ENCODE peak calls at places on chromosomes 12 and 14, in eight cellular contexts. X, T, S, N, I, C, R and Z are unnamed samples.

GRCh38 chr12:49636574-49636973 is 13.2 kb downstream of the PRPF40B start:
- DNase-seq in X (no peak), S (no peak), T (no peak), I (no peak), C (no peak), N (no peak), R (no peak), Z (no peak)

GRCh38 chr14:22433059-22433458 is 156.0 kb downstream of the DAD1 start:
- DNase-seq in X (no peak), C (no peak), N (no peak), T (no peak), R (no peak), I (no peak), S (no peak), Z (no peak)

GRCh38 chr14:68507544-68508081 is 285.3 kb downstream of the ZFP36L1 start:
- DNase-seq in X (no peak), C (no peak), I (no peak), T (no peak), N (no peak), R (no peak), S (no peak), Z (no peak)

GRCh38 chr14:34699873-34700621 is 14.3 kb downstream of the CFL2 start:
- DNase-seq in N (no peak), C (no peak), T (peak), X (peak), I (peak), R (peak), S (peak), Z (no peak)

GRCh38 chr12:31658743-31659086 is 773 bp upstream of the ETFBKMT start:
- DNase-seq in X (no peak), C (no peak), T (no peak), I (no peak), R (peak), N (no peak), S (no peak), Z (no peak)

GRCh38 chr12:118060301-118061010 is 523 bp downstream of the WSB2 start:
- DNase-seq in T (no peak), C (peak), R (no peak), I (no peak), N (peak), S (peak), X (no peak), Z (no peak)

GRCh38 chr12:80837342-80837978 is 100.3 kb downstream of the LIN7A start:
- DNase-seq in I (peak), S (peak), N (no peak), X (peak), R (peak), C (no peak), T (peak), Z (no peak)

GRCh38 chr14:93317836-93318807 is 14.7 kb downstream of the BTBD7 start:
- DNase-seq in X (no peak), C (no peak), S (peak), N (peak), I (no peak), T (peak), R (no peak), Z (no peak)

GRCh38 chr14:66432334-66432733 is 53.8 kb upstream of the CCDC196 start:
- DNase-seq in N (no peak), R (no peak), C (no peak), X (no peak), S (no peak), T (no peak), I (no peak), Z (no peak)

GRCh38 chr14:90140298-90140955 is 78.6 kb downstream of the KCNK13 start:
- DNase-seq in S (no peak), N (no peak), T (peak), C (no peak), R (no peak), I (no peak), X (no peak), Z (no peak)

GRCh38 chr12:31507966-31508365 is 83.0 kb downstream of the DENND5B start:
- DNase-seq in R (no peak), C (no peak), T (peak), I (no peak), S (no peak), X (no peak), N (no peak), Z (no peak)

GRCh38 chr12:4719821-4720636 is at the start of gene GALNT8:
- DNase-seq in C (peak), I (no peak), X (no peak), S (no peak), T (no peak), N (no peak), R (no peak), Z (no peak)

GRCh38 chr12:49776858-49777257 is 35.5 kb downstream of the TMBIM6 start:
- DNase-seq in C (no peak), T (no peak), R (no peak), S (no peak), N (no peak), I (no peak), X (no peak), Z (no peak)

GRCh38 chr12:57325395-57325794 is 74.4 kb upstream of the STAC3 start:
- DNase-seq in I (no peak), C (no peak), S (no peak), X (no peak), N (peak), T (no peak), R (no peak), Z (no peak)

GRCh38 chr14:100030441-100031153 is 34.6 kb upstream of the EVL start:
- DNase-seq in R (no peak), C (no peak), S (peak), I (no peak), N (no peak), X (no peak), T (peak), Z (no peak)

GRCh38 chr14:51533160-51533559 is 118.5 kb upstream of the FRMD6 start:
- DNase-seq in C (no peak), N (no peak), R (no peak), S (no peak), X (no peak), I (no peak), T (peak), Z (no peak)

GRCh38 chr14:54200726-54201125 is 196.1 kb upstream of the CDKN3 start:
- DNase-seq in C (no peak), T (peak), X (no peak), S (no peak), I (no peak), N (no peak), R (no peak), Z (no peak)

GRCh38 chr12:3732901-3733300 is 20.0 kb downstream of the CRACR2A start:
- DNase-seq in S (no peak), I (no peak), N (no peak), C (no peak), R (no peak), T (no peak), X (no peak), Z (no peak)

GRCh38 chr14:100781952-100782351 is 44.0 kb upstream of the MEG3 start:
- DNase-seq in T (no peak), X (no peak), S (no peak), N (no peak), R (no peak), C (no peak), I (no peak), Z (no peak)

GRCh38 chr12:6827437-6827894 is 741 bp upstream of the P3H3 start:
- DNase-seq in I (peak), C (peak), R (peak), N (peak), T (peak), X (peak), S (peak), Z (no peak)

DNA sequence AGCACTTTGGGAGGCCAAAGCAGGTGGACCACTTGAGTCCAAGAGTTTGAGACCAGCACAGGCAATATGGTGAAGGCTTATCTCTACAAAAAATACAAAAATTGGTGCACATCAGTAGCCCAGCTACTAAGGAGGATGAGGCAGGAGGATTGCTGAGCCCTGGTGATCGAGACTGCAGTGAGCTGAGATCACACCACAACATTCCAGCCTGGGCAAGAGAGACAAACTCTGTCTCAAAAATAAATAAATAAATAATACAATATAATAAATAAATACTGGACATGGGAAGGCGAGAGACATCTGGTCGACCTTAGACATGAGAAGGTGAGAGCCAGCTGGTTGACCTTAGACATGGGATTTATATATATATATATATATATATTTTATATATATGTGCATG is 119.8 kb upstream of the SLC38A4 start:
- DNase-seq in C (no peak), T (no peak), I (no peak), X (no peak), R (no peak), N (no peak), S (no peak), Z (no peak)
- TF ChIP-seq RAD21 in C (no peak), T (no peak), I (no peak), X (no peak), R (no peak), N (no peak), S (no peak), Z (no peak)

GRCh38 chr12:26767116-26767515 is 65.9 kb downstream of the ITPR2 start:
- DNase-seq in I (peak), N (no peak), R (no peak), T (no peak), X (no peak), C (no peak), S (no peak), Z (no peak)
- TF ChIP-seq RAD21 in I (peak), N (no peak), R (no peak), T (no peak), X (no peak), C (peak), S (no peak), Z (peak)

GRCh38 chr12:53064613-53065415 is 14.4 kb downstream of the SPRYD3 start:
- DNase-seq in X (no peak), N (no peak), R (no peak), S (no peak), C (no peak), I (no peak), T (no peak), Z (no peak)

GRCh38 chr12:53065975-53066593 is 13.1 kb downstream of the SPRYD3 start:
- DNase-seq in N (peak), R (peak), I (peak), T (peak), S (peak), C (peak), X (peak), Z (no peak)

GRCh38 chr12:53063708-53064612 is 14.1 kb downstream of the TNS2 start:
- DNase-seq in I (no peak), C (no peak), N (no peak), S (no peak), T (peak), R (no peak), X (no peak), Z (no peak)

GRCh38 chr12:53066594-53066978 is 12.6 kb downstream of the SPRYD3 start:
- DNase-seq in N (no peak), I (no peak), C (no peak), R (no peak), S (no peak), T (no peak), X (no peak), Z (no peak)

GRCh38 chr12:53065470-53065869 is 13.7 kb downstream of the SPRYD3 start:
- DNase-seq in C (no peak), I (no peak), R (no peak), S (no peak), X (no peak), N (no peak), T (no peak), Z (no peak)
- TF ChIP-seq RAD21 in C (no peak), I (no peak), R (no peak), S (no peak), X (no peak), N (no peak), T (no peak), Z (no peak)

DNA sequence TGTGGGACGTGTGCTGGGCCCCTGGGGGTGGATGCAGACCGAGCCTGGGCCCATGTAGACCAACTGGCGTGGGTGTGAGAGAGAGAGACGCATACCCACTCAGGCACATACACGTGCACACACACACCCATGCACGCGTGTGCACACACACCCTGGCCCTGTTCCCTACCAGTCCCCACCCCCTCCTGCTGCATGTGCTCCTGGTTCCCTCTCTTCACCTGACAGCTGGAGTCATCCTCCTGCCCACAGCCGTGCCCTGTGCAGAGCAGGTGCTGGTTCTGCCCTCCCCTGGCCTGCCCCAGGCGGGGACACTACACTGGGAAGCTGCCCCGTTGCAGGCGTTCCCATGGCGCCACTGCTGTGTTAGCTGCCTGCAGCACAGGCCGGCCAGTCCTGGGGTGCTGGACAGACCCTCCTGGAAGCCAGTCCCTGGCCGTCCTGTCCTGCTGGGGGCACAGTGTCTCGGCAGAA is 18.5 kb downstream of the PACS2 start:
- DNase-seq in S (no peak), C (no peak), N (no peak), R (no peak), I (no peak), T (no peak), X (no peak), Z (no peak)
- TF ChIP-seq RAD21 in S (no peak), C (no peak), N (no peak), R (no peak), I (no peak), T (no peak), X (no peak), Z (no peak)

DNA sequence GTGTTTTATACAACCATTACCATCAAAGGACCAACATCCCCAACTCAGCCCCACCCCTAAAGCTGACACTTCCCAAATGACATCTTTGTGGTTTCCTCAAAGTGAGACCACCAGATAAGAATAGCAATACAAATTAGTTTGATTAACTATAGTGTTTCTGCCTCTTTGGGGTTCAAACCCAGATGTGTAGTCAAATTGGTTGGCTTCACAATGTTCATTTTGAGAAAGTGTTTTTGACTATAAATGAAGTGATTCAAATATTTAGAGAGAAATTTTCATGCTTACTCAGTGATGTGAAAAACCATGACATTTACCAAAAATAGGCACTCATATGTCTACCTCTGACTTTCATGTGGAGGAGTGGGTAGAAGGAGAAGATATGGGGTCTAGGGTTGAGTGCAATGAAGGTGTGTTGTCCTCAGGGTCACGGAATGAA is 218.4 kb downstream of the BCAT1 start:
- DNase-seq in T (no peak), N (no peak), I (no peak), X (no peak), C (no peak), S (no peak), R (no peak), Z (no peak)
- TF ChIP-seq RAD21 in T (no peak), N (no peak), I (no peak), X (no peak), C (no peak), S (no peak), R (no peak), Z (no peak)

GRCh38 chr14:72154645-72155378 is 222.6 kb downstream of the RGS6 start:
- DNase-seq in I (no peak), S (no peak), C (no peak), X (no peak), R (no peak), T (no peak), N (no peak), Z (no peak)
- TF ChIP-seq RAD21 in I (no peak), S (no peak), C (no peak), X (no peak), R (no peak), T (no peak), N (no peak), Z (peak)

DNA sequence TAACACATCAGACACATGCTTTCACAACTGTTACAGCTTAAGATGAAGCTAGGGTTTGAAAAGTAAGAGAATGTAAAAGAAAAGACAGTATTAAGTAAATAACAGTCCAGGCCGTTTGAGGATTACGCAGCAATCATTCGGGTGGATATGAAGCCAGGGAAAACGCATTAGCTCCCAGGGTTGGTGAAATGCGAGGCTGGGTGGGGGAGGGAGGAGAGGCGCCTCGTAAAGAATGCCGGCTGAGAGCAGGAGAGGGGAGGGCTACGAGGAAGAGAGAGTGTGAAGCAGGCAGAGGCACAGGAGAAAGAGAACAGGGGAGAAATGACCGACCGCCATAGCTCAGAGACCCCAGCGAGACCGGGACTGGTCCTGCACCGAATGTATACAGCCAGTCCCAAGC is 73.0 kb downstream of the IQSEC3 start:
- DNase-seq in R (no peak), C (no peak), T (peak), N (no peak), S (no peak), X (no peak), I (no peak), Z (no peak)
- TF ChIP-seq RAD21 in R (no peak), C (no peak), T (no peak), N (no peak), S (no peak), X (no peak), I (no peak), Z (no peak)

GRCh38 chr12:23141335-23141734 is 516.4 kb downstream of the ETNK1 start:
- DNase-seq in N (no peak), C (no peak), I (no peak), S (no peak), X (no peak), T (no peak), R (no peak), Z (no peak)

GRCh38 chr12:23139026-23139425 is 514.1 kb downstream of the ETNK1 start:
- DNase-seq in I (no peak), R (no peak), S (no peak), N (no peak), C (no peak), T (no peak), X (no peak), Z (no peak)

DNA sequence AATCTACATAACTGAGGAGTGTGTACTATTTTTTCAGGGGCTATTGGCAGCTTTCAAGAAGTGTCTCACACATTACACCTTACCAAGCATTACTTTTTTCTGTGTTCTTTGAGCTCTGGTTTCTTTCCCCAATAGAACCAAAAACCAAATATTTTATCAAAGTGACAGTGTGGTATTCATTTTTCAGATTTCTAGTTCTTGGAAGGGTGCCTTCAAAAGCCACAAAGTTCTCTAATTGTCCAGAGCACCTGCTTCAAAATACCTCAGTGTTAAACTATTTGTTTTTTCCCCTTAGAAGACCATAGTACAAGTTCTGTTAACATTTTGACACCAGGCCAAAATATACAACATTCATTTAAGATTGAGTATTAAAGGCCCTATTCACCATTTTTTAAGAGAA is 515.7 kb downstream of the ETNK1 start:
- DNase-seq in N (no peak), R (no peak), I (no peak), X (no peak), C (no peak), T (no peak), S (no peak), Z (no peak)
- TF ChIP-seq RAD21 in N (no peak), R (no peak), I (no peak), X (no peak), C (no peak), T (no peak), S (no peak), Z (no peak)